ENCODE peak calls at places on chromosome X, in ten cellular contexts. N, I, H, O, Z, X, A, L, Q and M are unnamed samples.

GRCh38 chrX:23908219-23909003 is 605 bp downstream of the CXorf58 start:
- DNase-seq in N (no peak), I (no peak), H (no peak), O (no peak), Z (no peak), X (no peak), A (peak), L (peak), Q (no peak), M (no peak)

GRCh38 chrX:153582896-153583295 is 16.0 kb downstream of the CCNQ start:
- DNase-seq in N (peak), I (no peak), H (no peak), O (no peak), Z (peak), X (no peak), A (peak), L (peak), Q (peak), M (no peak)

GRCh38 chrX:153727108-153727931 is 2.7 kb downstream of the ABCD1 start:
- DNase-seq in N (peak), I (peak), H (no peak), O (no peak), Z (peak), X (peak), A (peak), L (no peak), Q (peak), M (no peak)

GRCh38 chrX:33252306-33252825 is 41.0 kb upstream of the DMD start:
- DNase-seq in N (peak), I (no peak), H (no peak), O (no peak), Z (no peak), X (no peak), A (peak), L (no peak), Q (no peak), M (no peak)

GRCh38 chrX:19902110-19902509 is 14.7 kb upstream of the SH3KBP1 start:
- DNase-seq in N (no peak), I (peak), H (no peak), O (no peak), Z (no peak), X (no peak), A (no peak), L (no peak), Q (no peak), M (peak)

GRCh38 chrX:10169180-10169579 is 12.4 kb downstream of the CLCN4 start:
- DNase-seq in N (no peak), I (no peak), H (no peak), O (no peak), Z (no peak), X (no peak), A (no peak), L (no peak), Q (no peak), M (no peak)

GRCh38 chrX:110381216-110381615 is 22.6 kb downstream of the RTL9 start:
- DNase-seq in N (peak), I (peak), H (no peak), O (no peak), Z (no peak), X (no peak), A (no peak), L (no peak), Q (peak), M (peak)

GRCh38 chrX:127762663-127763062 is 289.5 kb downstream of the ACTRT1 start:
- DNase-seq in N (no peak), I (no peak), H (no peak), O (no peak), Z (no peak), X (no peak), A (no peak), L (no peak), Q (no peak), M (no peak)

GRCh38 chrX:15384304-15384703 is at the start of gene VEGFD:
- DNase-seq in N (peak), I (peak), H (no peak), O (no peak), Z (no peak), X (no peak), A (no peak), L (no peak), Q (peak), M (peak)

GRCh38 chrX:22800360-22800759 is 199.4 kb upstream of the DDX53 start:
- DNase-seq in N (peak), I (peak), H (no peak), O (no peak), Z (no peak), X (no peak), A (no peak), L (no peak), Q (peak), M (peak)

GRCh38 chrX:19840899-19841648 is 46.3 kb downstream of the SH3KBP1 start:
- DNase-seq in N (no peak), I (no peak), H (no peak), O (no peak), Z (no peak), X (no peak), A (peak), L (peak), Q (peak), M (no peak)

DNA sequence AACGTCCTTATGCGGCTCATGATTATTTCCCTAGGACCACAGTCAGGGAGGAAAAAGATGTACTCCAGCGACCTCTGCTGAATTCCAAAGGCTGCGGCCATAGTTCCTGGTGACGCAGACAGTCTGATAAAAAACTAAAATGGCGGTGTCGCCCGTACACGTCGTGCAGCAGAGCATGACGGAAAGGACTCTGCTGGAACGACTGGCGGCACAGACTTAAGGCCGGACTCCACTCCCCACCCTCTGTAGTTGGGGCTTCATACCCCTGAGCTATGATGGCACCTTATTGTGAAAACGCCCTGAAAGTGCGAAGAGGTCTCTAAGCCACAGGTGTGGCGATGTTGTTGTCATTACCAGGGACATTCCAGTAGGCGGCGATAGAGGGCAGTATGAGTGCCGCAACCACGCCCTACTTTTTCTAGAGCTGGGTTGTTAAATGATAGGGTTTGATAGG is 90.0 kb upstream of the EDA2R start:
- DNase-seq in N (peak), I (peak), H (peak), O (peak), Z (no peak), X (peak), A (peak), L (peak), Q (peak), M (peak)
- H3K4me3 ChIP-seq in N (peak), I (peak), H (peak), O (peak), Z (peak), X (peak), A (no peak), L (peak), Q (peak), M (peak)

DNA sequence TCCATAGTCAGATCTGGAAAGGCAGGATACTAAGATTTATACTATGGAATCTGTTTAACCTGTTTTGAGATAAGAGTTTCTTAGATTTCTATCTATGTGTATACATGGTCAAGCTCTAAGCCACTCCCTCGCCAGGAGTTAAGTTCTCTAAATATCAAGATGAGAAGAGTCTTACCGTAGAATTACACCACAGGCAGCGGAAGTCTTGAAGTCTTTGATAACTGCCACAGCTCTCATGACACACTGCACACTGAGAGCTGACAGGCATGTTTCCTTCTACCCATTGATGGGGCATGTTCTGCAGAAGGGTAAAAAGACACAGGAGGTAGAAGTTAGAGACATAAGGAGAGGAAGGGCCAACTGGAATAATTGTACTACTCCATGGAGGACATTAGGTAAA is 67.7 kb downstream of the DGKK start:
- DNase-seq in N (no peak), I (no peak), H (no peak), O (no peak), Z (no peak), X (no peak), A (no peak), L (no peak), Q (no peak), M (no peak)
- TF ChIP-seq CTCF in N (no peak), I (no peak), H (no peak), O (no peak), Z (no peak), X (no peak), A (no peak), L (no peak), Q (no peak), M (no peak)

GRCh38 chrX:37781808-37782207 is 1.9 kb downstream of the CYBB start:
- DNase-seq in N (no peak), I (no peak), H (no peak), O (no peak), Z (no peak), X (no peak), A (no peak), L (no peak), Q (no peak), M (no peak)

GRCh38 chrX:37779857-37780256 is at the start of gene CYBB:
- DNase-seq in N (no peak), I (no peak), H (no peak), O (no peak), Z (no peak), X (no peak), A (peak), L (no peak), Q (no peak), M (no peak)

GRCh38 chrX:37776987-37777325 is 2.9 kb upstream of the CYBB start:
- DNase-seq in N (no peak), I (no peak), H (no peak), O (no peak), Z (no peak), X (no peak), A (no peak), L (no peak), Q (no peak), M (no peak)

DNA sequence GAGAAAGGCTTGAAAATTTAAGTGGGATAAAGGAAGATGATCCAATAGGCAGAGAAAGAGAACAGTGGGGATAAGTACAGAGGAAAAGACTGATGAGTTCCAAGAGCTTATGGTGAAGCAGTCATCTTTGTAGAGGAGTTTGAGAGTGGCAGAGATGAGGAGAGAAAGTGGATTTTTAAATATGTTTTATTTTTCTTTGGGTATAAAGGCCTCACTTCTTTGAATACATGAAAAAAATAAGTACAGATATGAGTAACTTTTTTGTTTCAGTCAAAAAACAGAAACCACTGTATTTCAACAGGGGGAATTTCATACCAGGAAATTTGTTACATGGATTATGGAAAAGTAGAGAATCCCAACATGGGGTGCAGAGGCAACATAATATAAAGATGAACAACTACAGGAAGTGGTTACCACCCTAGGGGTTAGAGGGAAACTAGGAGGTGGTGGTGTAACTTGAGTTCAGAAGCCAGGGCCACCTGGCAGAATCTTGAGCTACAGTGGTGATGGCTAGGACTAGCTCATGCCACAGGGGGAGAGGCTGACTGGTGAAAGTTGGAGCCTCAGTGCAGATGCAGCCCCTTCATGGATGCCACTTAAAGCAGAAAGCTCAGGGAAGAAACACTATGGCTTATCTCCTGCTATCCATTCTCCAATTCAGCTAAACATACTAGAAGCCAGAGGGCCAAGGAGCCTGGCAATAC is 3.4 kb upstream of the CYBB start:
- DNase-seq in N (no peak), I (no peak), H (no peak), O (no peak), Z (no peak), X (no peak), A (peak), L (peak), Q (no peak), M (no peak)
- H3K4me3 ChIP-seq in N (no peak), I (no peak), H (no peak), O (no peak), Z (no peak), X (no peak), A (peak), L (no peak), Q (no peak), M (no peak)

GRCh38 chrX:17474892-17475291 is 99.9 kb downstream of the NHS start:
- DNase-seq in N (no peak), I (peak), H (no peak), O (no peak), Z (no peak), X (no peak), A (no peak), L (no peak), Q (no peak), M (peak)

GRCh38 chrX:17475820-17476219 is 100.8 kb downstream of the NHS start:
- DNase-seq in N (peak), I (peak), H (no peak), O (no peak), Z (no peak), X (no peak), A (no peak), L (no peak), Q (no peak), M (peak)

GRCh38 chrX:17472424-17472823 is 97.4 kb downstream of the NHS start:
- DNase-seq in N (no peak), I (no peak), H (no peak), O (no peak), Z (no peak), X (no peak), A (no peak), L (no peak), Q (no peak), M (no peak)

GRCh38 chrX:17471121-17471520 is 96.1 kb downstream of the NHS start:
- DNase-seq in N (no peak), I (no peak), H (no peak), O (no peak), Z (no peak), X (no peak), A (no peak), L (no peak), Q (no peak), M (no peak)

DNA sequence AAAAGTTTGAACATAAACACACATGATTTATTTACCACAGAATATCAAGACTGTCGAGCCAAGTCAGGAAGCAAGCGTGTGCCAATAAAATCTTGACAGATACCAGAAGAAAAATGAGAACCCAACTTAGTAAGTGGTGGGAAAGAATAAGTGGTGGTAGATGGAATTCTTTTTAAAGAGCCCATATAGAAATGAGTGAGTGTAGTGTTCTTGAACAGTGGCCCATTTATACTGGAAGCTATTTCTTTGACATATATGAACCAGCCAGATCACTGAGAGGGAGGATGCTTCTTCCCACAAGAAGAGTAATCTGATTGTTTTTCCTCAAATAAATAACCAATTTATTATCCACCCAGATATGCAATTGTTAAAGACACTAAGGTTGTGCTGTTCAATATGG is 98.0 kb downstream of the NHS start:
- DNase-seq in N (no peak), I (no peak), H (no peak), O (no peak), Z (no peak), X (no peak), A (no peak), L (no peak), Q (no peak), M (no peak)
- TF ChIP-seq CTCF in N (no peak), I (no peak), H (no peak), O (no peak), Z (no peak), X (no peak), A (no peak), L (no peak), Q (no peak), M (no peak)